ENCODE peak calls at places on chromosomes 7 and 10, in seven cellular contexts. B, W, N, P, J, Y and V are unnamed samples. For H3K4me1, the result is how much of the 10 kb centered on the place peaks cover.

GRCh38 chr7:143380264-143380645 is 890 bp upstream of the ZYX start:
- DNase-seq in W (peak), Y (peak), J (peak), B (peak), P (peak), N (peak), V (peak)

GRCh38 chr7:53311205-53311604 is 275.8 kb downstream of the POM121L12 start:
- DNase-seq in W (no peak), B (no peak), Y (no peak), N (no peak), P (no peak), J (no peak), V (no peak)

GRCh38 chr7:128219646-128220045 is 21.4 kb upstream of the LEP start:
- DNase-seq in B (no peak), P (no peak), J (no peak), N (no peak), Y (no peak), W (no peak), V (no peak)

GRCh38 chr7:94382155-94382554 is 12.5 kb upstream of the COL1A2 start:
- DNase-seq in Y (peak), W (peak), N (peak), J (no peak), P (peak), B (no peak), V (peak)

GRCh38 chr7:135620980-135621850 is 41.1 kb upstream of the STMP1 start:
- DNase-seq in Y (peak), J (peak), N (peak), B (peak), P (peak), W (peak), V (peak)

GRCh38 chr10:50386992-50387735 is 135.8 kb upstream of the ASAH2 start:
- DNase-seq in W (no peak), P (no peak), B (no peak), J (no peak), N (no peak), Y (no peak), V (no peak)

GRCh38 chr7:54995631-54996340 is 23.0 kb upstream of the EGFR start:
- DNase-seq in P (peak), J (no peak), B (peak), N (peak), W (peak), Y (peak), V (peak)

GRCh38 chr7:31019509-31019908 is 32.6 kb upstream of the ADCYAP1R1 start:
- DNase-seq in P (no peak), J (no peak), B (no peak), W (no peak), Y (no peak), N (no peak), V (no peak)

GRCh38 chr7:11153694-11154093 is 180.0 kb downstream of the PHF14 start:
- DNase-seq in J (peak), B (no peak), Y (peak), W (no peak), N (no peak), P (no peak), V (no peak)

GRCh38 chr10:7410800-7411670 is at the start of gene SFMBT2:
- DNase-seq in J (peak), Y (peak), P (peak), W (peak), N (peak), B (no peak), V (peak)

GRCh38 chr7:131174391-131174790 is 153.3 kb upstream of the MKLN1 start:
- DNase-seq in J (no peak), N (no peak), B (no peak), W (no peak), P (no peak), Y (no peak), V (no peak)

GRCh38 chr7:25663877-25664276 is 435.6 kb upstream of the NPVF start:
- DNase-seq in Y (no peak), P (no peak), B (no peak), N (no peak), J (no peak), W (no peak), V (no peak)

GRCh38 chr7:23062452-23062851 is 43.1 kb upstream of the KLHL7 start:
- DNase-seq in J (no peak), N (peak), P (peak), W (peak), B (no peak), Y (peak), V (peak)

GRCh38 chr10:30434273-30435067 is 486 bp downstream of the MAP3K8 start:
- DNase-seq in N (peak), P (peak), Y (peak), J (peak), B (peak), W (peak), V (peak)

GRCh38 chr7:51123322-51124021 is 193.1 kb downstream of the COBL start:
- DNase-seq in Y (peak), B (peak), P (peak), N (peak), W (peak), J (no peak), V (peak)

GRCh38 chr10:13146383-13146782 is 15.0 kb upstream of the MCM10 start:
- DNase-seq in B (peak), J (no peak), P (no peak), N (no peak), W (peak), Y (peak), V (peak)

GRCh38 chr10:100825946-100826660 is 80.7 kb downstream of the PAX2 start:
- DNase-seq in W (no peak), J (no peak), N (no peak), P (no peak), B (no peak), Y (no peak), V (no peak)

GRCh38 chr7:96400518-96400917 is 78.6 kb upstream of the SLC25A13 start:
- DNase-seq in Y (no peak), J (no peak), B (no peak), W (no peak), P (no peak), N (peak), V (peak)

GRCh38 chr7:38105874-38106483 is 72.1 kb upstream of the STARD3NL start:
- DNase-seq in P (peak), J (peak), N (peak), W (peak), Y (peak), B (peak), V (peak)

GRCh38 chr10:70777063-70777875 is 7.9 kb downstream of the TBATA start:
- DNase-seq in W (no peak), Y (no peak), J (no peak), P (no peak), N (no peak), B (no peak), V (no peak)

GRCh38 chr7:155763721-155764431 is 48.4 kb downstream of the SHH start:
- DNase-seq in P (peak), B (no peak), W (peak), Y (no peak), N (peak), J (no peak), V (no peak)

GRCh38 chr10:51427758-51428157 is 271.6 kb downstream of the CSTF2T start:
- DNase-seq in P (no peak), Y (peak), B (no peak), W (no peak), J (no peak), N (peak), V (no peak)

GRCh38 chr10:93784059-93784458 is 26.3 kb downstream of the LGI1 start:
- DNase-seq in B (no peak), P (no peak), W (no peak), Y (no peak), N (no peak), J (no peak), V (no peak)

GRCh38 chr7:23254051-23254681 is 7.6 kb downstream of the GPNMB start:
- DNase-seq in P (peak), W (peak), Y (no peak), N (no peak), B (no peak), J (no peak), V (no peak)

GRCh38 chr7:72435913-72436480 is 23.9 kb upstream of the CALN1 start:
- DNase-seq in N (no peak), J (no peak), W (no peak), B (no peak), Y (no peak), P (no peak), V (no peak)

GRCh38 chr7:36192050-36192824 is 39.2 kb downstream of the EEPD1 start:
- DNase-seq in J (no peak), N (peak), B (no peak), P (peak), Y (peak), W (peak), V (no peak)

GRCh38 chr10:13366891-13367290 is 18.8 kb upstream of the SEPHS1 start:
- DNase-seq in N (no peak), Y (no peak), W (no peak), B (no peak), P (no peak), J (no peak), V (no peak)

GRCh38 chr10:62384447-62385081 is 10.4 kb downstream of the ZNF365 start:
- DNase-seq in W (peak), Y (no peak), N (no peak), P (peak), B (peak), J (no peak), V (peak)

GRCh38 chr7:100509213-100509612 is 25.5 kb downstream of the NYAP1 start:
- DNase-seq in J (no peak), P (peak), W (peak), N (peak), B (no peak), Y (peak), V (peak)

GRCh38 chr10:81018898-81019890 is 481.5 kb downstream of the SH2D4B start:
- DNase-seq in N (peak), P (peak), W (peak), J (peak), Y (peak), B (no peak), V (peak)

GRCh38 chr10:8296742-8297101 is 242.2 kb downstream of the GATA3 start:
- DNase-seq in P (no peak), J (no peak), Y (no peak), B (no peak), W (no peak), N (no peak), V (no peak)

GRCh38 chr7:73972614-73973013 is 55.4 kb upstream of the ELN start:
- DNase-seq in B (no peak), W (no peak), P (no peak), Y (no peak), N (no peak), J (no peak), V (no peak)

GRCh38 chr7:73973091-73973490 is 54.9 kb upstream of the ELN start:
- DNase-seq in P (no peak), J (no peak), N (no peak), B (no peak), Y (no peak), W (no peak), V (no peak)

GRCh38 chr7:73971315-73971700 is 56.7 kb upstream of the ELN start:
- DNase-seq in J (no peak), B (no peak), P (no peak), W (no peak), N (no peak), Y (no peak), V (no peak)

GRCh38 chr7:73970801-73971229 is 57.2 kb upstream of the ELN start:
- DNase-seq in W (no peak), P (no peak), Y (no peak), J (no peak), B (no peak), N (no peak), V (no peak)

DNA sequence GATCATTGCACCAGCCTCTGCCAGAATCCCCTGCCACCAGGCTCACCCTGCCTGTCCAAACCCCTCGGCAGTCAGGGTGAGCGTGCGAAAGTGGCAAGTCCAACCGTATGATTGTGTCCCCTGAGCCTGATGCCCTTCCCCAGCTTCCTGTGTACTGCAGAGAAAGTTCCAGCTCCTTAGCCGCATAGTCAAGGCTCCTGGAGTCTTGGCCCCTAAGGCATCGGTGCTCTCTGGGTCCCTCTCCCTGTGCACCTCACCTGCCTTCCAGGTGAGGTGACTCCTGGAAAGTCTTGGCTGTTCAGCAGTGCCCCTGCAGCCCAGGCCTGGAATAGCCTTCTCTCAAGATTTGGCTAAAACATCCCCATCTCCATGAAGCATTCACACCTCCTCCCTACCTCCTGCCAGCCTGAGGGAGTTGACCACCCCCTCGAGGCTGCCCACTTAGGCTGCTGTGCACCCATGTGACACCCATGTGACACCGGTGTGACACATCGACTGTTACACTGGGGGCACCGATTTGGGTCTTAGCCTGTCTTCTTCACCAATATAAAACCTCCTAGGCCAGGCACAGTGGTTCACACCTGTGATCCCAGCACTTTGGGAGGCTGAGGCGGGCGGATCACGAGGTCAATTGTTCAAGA is 56.2 kb upstream of the ELN start:
- DNase-seq in B (peak), Y (no peak), P (no peak), N (no peak), W (no peak), J (peak), V (peak)
- H2AFZ ChIP-seq in B (no peak), Y (no peak), P (no peak), N (peak), W (no peak), J (peak), V (no peak)

GRCh38 chr7:45054442-45054841 is 34.3 kb downstream of the NACAD start:
- DNase-seq in B (no peak), P (no peak), W (no peak), J (no peak), Y (no peak), N (no peak), V (no peak)

GRCh38 chr7:45052011-45052410 is 36.8 kb downstream of the NACAD start:
- DNase-seq in J (no peak), P (no peak), W (no peak), Y (no peak), N (no peak), B (no peak), V (no peak)

GRCh38 chr7:45055016-45055415 is 33.8 kb downstream of the NACAD start:
- DNase-seq in W (peak), P (no peak), Y (no peak), J (no peak), B (no peak), N (no peak), V (no peak)

GRCh38 chr7:45053941-45054340 is 34.8 kb downstream of the NACAD start:
- DNase-seq in Y (no peak), B (no peak), N (no peak), P (no peak), W (no peak), J (no peak), V (no peak)

GRCh38 chr7:45053401-45053800 is 35.4 kb downstream of the NACAD start:
- DNase-seq in N (no peak), W (no peak), Y (no peak), B (no peak), P (no peak), J (no peak), V (no peak)
- H3K4me1 ChIP-seq in N (under half), W (under half), Y (under half), B (under half), P (under half), J (under half), V (under half)

DNA sequence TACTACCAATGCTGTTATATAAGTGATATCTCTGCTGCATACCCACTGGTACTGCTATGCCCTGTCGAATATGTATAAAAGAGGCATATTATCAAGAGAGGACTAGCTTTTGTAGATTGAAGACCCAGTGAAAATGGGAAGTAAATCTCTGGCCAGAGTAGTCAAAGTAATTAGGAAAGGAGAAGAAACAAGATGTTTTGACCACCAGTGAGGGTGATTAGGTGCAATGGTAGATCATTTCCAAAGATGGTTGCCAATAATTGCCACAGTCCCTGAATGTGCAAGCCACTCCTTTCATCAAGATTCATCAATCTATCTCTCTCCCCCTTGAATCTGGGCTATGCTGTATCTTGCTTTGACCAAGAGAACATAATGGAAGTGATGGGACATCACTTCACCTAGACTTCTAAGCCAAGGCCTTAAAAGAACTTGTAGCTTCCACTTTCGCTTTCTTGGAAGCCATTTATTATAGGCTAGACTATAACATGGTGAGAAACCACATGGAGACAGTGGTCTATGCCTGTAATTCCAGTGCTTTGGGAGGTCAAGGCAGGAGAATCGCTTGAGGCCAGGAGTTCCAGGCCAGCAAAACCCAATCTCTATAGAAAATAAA is 52.6 kb upstream of the ST8SIA6 start:
- DNase-seq in N (no peak), Y (no peak), P (no peak), W (no peak), B (no peak), J (no peak), V (no peak)
- H2AFZ ChIP-seq in N (no peak), Y (no peak), P (no peak), W (no peak), B (no peak), J (no peak), V (no peak)

DNA sequence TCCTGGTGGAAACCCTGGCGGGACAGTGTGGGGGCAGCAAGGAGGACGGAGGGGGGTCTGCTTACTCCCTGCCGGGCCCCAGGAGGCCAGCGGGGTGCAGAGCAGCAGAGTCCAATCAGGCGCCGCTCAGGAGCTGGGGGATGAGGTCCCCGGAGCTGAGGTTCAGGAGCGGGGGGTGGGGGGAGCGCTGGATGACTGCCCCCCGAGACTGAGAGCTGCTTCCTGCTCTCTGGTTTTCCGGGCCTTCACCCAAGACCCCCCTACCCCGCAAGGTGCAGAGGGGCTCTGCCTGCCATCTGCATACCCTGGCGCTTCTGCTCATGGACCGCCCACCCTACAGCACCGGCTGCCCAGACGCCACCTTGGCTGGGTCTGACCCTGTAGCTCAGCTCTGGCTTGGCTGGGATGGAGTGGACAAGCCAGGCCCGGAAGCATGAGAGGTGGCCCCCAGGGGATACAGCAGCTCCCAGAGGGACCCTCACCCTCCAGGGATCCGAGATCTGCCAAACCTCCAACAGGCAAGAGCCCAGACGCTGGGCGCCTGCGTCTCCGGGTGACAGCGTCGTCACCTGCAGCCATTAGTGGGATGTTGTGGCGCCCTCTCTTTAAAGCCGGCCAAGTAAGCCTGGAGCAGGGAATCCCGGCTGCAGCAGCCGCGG is 923 bp downstream of the KNDC1 start:
- DNase-seq in B (no peak), W (no peak), Y (no peak), J (peak), N (no peak), P (no peak), V (no peak)
- H3K4me1 ChIP-seq in B (under half), W (under half), Y (under half), J (under half), N (under half), P (under half), V (under half)

DNA sequence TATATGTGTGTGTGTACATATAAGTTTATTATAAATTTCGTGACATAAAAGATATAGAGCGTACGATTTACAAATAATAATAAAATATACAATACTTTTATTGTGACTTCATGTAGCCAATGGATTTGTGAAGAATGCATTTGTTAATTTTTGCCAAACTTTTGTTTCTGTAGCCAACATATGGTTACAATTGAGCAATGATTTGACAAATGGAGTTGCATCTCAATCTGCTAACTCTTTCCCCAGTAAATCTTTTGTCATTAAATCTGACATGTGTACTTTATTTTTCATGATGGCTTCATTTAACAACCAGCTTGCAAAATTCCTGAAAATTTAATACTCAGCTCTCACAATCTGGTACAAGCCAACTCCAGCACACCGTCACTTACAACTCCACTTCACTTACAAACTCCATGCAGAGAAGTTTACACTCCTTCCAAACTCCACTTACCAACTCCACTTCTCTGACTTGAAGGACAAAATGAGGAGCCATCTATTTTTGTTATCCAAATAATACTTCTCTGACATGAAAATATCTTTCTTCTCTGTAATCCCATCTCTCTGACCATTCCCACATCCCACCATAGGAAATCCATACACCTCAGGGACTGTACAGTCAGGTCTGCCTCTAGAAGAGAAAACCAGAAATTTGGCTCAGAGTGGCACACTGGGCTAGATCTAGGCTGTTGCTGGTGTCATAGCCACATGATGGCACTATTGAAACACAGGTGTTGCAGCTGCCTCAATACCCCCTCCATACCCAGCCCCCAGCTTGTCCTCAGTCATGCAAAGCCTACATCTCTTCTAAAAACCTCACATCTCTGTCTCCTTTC is 26.6 kb upstream of the HIBADH start:
- DNase-seq in W (no peak), N (peak), B (peak), P (no peak), J (peak), Y (peak), V (peak)
- H2AFZ ChIP-seq in W (no peak), N (no peak), B (no peak), P (no peak), J (no peak), Y (no peak), V (no peak)

GRCh38 chr10:78802866-78803265 is 265.9 kb upstream of the ZMIZ1 start:
- DNase-seq in P (peak), N (peak), W (peak), Y (no peak), J (no peak), B (peak), V (no peak)
- H3K4me1 ChIP-seq in P (under half), N (under half), W (under half), Y (under half), J (under half), B (under half), V (under half)

GRCh38 chr7:14407246-14408015 is 418.0 kb upstream of the ETV1 start:
- DNase-seq in B (no peak), N (no peak), J (no peak), W (no peak), Y (no peak), P (no peak), V (no peak)
- H2AFZ ChIP-seq in B (no peak), N (no peak), J (no peak), W (no peak), Y (no peak), P (no peak), V (no peak)